ENCODE peak calls at places on chromosome X, in ten cellular contexts. W is GM23248, R is endothelial cell, B is fibroblast of mammary gland, Y is M059J, I is psoas muscle, K is choroid plexus epithelial cell, J is SK-N-DZ, O is Peyer's patch, Q is GM10248. Z is an unnamed sample.

GRCh38 chrX:38192007-38192625 is 28.6 kb downstream of the SRPX start:
- DNase-seq in W (peak), R (peak), B (peak), Y (peak), I (no peak), K (peak), J (peak), O (no peak), Q (no peak), Z (no peak)

GRCh38 chrX:78375894-78376293 is 48.5 kb upstream of the CYSLTR1 start:
- DNase-seq in W (peak), R (no peak), B (no peak), Y (peak), I (no peak), K (no peak), J (no peak), O (no peak), Q (no peak), Z (no peak)

GRCh38 chrX:78104447-78105176 is 564 bp downstream of the PGK1 start:
- DNase-seq in W (peak), R (peak), B (peak), Y (peak), I (peak), K (peak), J (peak), O (peak), Q (peak), Z (peak)

GRCh38 chrX:40279762-40280161 is 182.0 kb upstream of the BCOR start:
- DNase-seq in W (no peak), R (no peak), B (no peak), Y (no peak), I (no peak), K (no peak), J (no peak), O (no peak), Q (no peak), Z (no peak)

GRCh38 chrX:42746606-42747005 is 31.4 kb downstream of the PPP1R2C start:
- DNase-seq in W (peak), R (no peak), B (peak), Y (no peak), I (no peak), K (peak), J (no peak), O (no peak), Q (no peak), Z (peak)

GRCh38 chrX:154507673-154508072 is 8.4 kb downstream of the FAM3A start:
- DNase-seq in W (no peak), R (no peak), B (no peak), Y (no peak), I (no peak), K (no peak), J (no peak), O (no peak), Q (no peak), Z (no peak)

GRCh38 chrX:141989802-141990201 is 86.1 kb downstream of the MAGEC1 start:
- DNase-seq in W (no peak), R (no peak), B (no peak), Y (peak), I (no peak), K (peak), J (no peak), O (no peak), Q (no peak), Z (peak)

GRCh38 chrX:80648023-80648422 is 161.7 kb downstream of the BRWD3 start:
- DNase-seq in W (peak), R (no peak), B (peak), Y (peak), I (no peak), K (peak), J (peak), O (no peak), Q (no peak), Z (peak)

GRCh38 chrX:295136-295535 is 14.0 kb downstream of the PLCXD1 start:
- DNase-seq in W (no peak), R (no peak), B (no peak), Y (no peak), I (no peak), K (no peak), J (no peak), O (no peak), Q (no peak), Z (no peak)

GRCh38 chrX:110791206-110791605 is 4.4 kb downstream of the CHRDL1 start:
- DNase-seq in W (no peak), R (no peak), B (no peak), Y (peak), I (no peak), K (no peak), J (no peak), O (no peak), Q (no peak), Z (no peak)

GRCh38 chrX:1281511-1281910 is 12.9 kb downstream of the CSF2RA start:
- DNase-seq in W (peak), R (no peak), B (peak), Y (peak), I (no peak), K (no peak), J (no peak), O (no peak), Q (no peak), Z (no peak)

GRCh38 chrX:14064632-14065432 is 35.1 kb upstream of the GEMIN8 start:
- DNase-seq in W (no peak), R (no peak), B (peak), Y (no peak), I (no peak), K (peak), J (no peak), O (peak), Q (no peak), Z (peak)

GRCh38 chrX:154775611-154776349 is 13.1 kb downstream of the DKC1 start:
- DNase-seq in W (peak), R (no peak), B (peak), Y (peak), I (no peak), K (peak), J (no peak), O (no peak), Q (no peak), Z (no peak)

GRCh38 chrX:42680651-42681050 is 97.3 kb downstream of the PPP1R2C start:
- DNase-seq in W (no peak), R (peak), B (peak), Y (peak), I (no peak), K (peak), J (no peak), O (no peak), Q (no peak), Z (peak)

GRCh38 chrX:45322382-45322781 is 121.7 kb upstream of the DIPK2B start:
- DNase-seq in W (peak), R (no peak), B (peak), Y (peak), I (no peak), K (peak), J (no peak), O (no peak), Q (no peak), Z (peak)

GRCh38 chrX:36198575-36198974 is 279.0 kb downstream of the CFAP47 start:
- DNase-seq in W (no peak), R (no peak), B (no peak), Y (no peak), I (no peak), K (no peak), J (no peak), O (no peak), Q (no peak), Z (no peak)

GRCh38 chrX:24241822-24242648 is 71.8 kb downstream of the SUPT20HL2 start:
- DNase-seq in W (peak), R (no peak), B (peak), Y (peak), I (no peak), K (peak), J (peak), O (no peak), Q (peak), Z (peak)

GRCh38 chrX:154329284-154329683 is 33.7 kb downstream of the TKTL1 start:
- DNase-seq in W (no peak), R (no peak), B (no peak), Y (no peak), I (no peak), K (no peak), J (no peak), O (no peak), Q (no peak), Z (no peak)

GRCh38 chrX:15834827-15835595 is 19.6 kb downstream of the AP1S2 start:
- DNase-seq in W (no peak), R (no peak), B (no peak), Y (peak), I (no peak), K (peak), J (no peak), O (no peak), Q (no peak), Z (peak)

GRCh38 chrX:115452256-115452655 is 108.7 kb upstream of the PLS3 start:
- DNase-seq in W (peak), R (no peak), B (peak), Y (peak), I (no peak), K (peak), J (no peak), O (no peak), Q (no peak), Z (no peak)

GRCh38 chrX:49120104-49120503 is 3.4 kb downstream of the GPKOW start:
- DNase-seq in W (no peak), R (no peak), B (no peak), Y (peak), I (no peak), K (peak), J (no peak), O (no peak), Q (no peak), Z (no peak)

GRCh38 chrX:102840871-102841705 is 96.0 kb upstream of the RAB40AL start:
- DNase-seq in W (peak), R (no peak), B (peak), Y (peak), I (no peak), K (peak), J (no peak), O (no peak), Q (no peak), Z (peak)

GRCh38 chrX:44234541-44234940 is 108.9 kb downstream of the EFHC2 start:
- DNase-seq in W (no peak), R (no peak), B (no peak), Y (no peak), I (no peak), K (no peak), J (no peak), O (no peak), Q (no peak), Z (no peak)

GRCh38 chrX:103477496-103477895 is 41.8 kb downstream of the RAB40A start:
- DNase-seq in W (peak), R (no peak), B (peak), Y (no peak), I (no peak), K (peak), J (no peak), O (no peak), Q (no peak), Z (no peak)

GRCh38 chrX:130109429-130110378 is 593 bp downstream of the ELF4 start:
- DNase-seq in W (peak), R (no peak), B (no peak), Y (peak), I (no peak), K (no peak), J (no peak), O (no peak), Q (no peak), Z (no peak)

GRCh38 chrX:37921758-37922157 is 74.4 kb upstream of the DYNLT3 start:
- DNase-seq in W (peak), R (no peak), B (peak), Y (peak), I (no peak), K (peak), J (no peak), O (no peak), Q (no peak), Z (peak)

GRCh38 chrX:153906126-153906917 is 1.8 kb downstream of the AVPR2 start:
- DNase-seq in W (no peak), R (no peak), B (no peak), Y (no peak), I (no peak), K (no peak), J (no peak), O (no peak), Q (no peak), Z (no peak)

GRCh38 chrX:123217077-123217476 is 33.0 kb downstream of the GRIA3 start:
- DNase-seq in W (peak), R (no peak), B (peak), Y (peak), I (peak), K (peak), J (no peak), O (no peak), Q (no peak), Z (no peak)

GRCh38 chrX:112808651-112809050 is 32.0 kb downstream of the AMOT start:
- DNase-seq in W (no peak), R (no peak), B (no peak), Y (no peak), I (no peak), K (no peak), J (no peak), O (no peak), Q (no peak), Z (no peak)

GRCh38 chrX:71100581-71101505 is 5.2 kb downstream of the FOXO4 start:
- DNase-seq in W (no peak), R (no peak), B (no peak), Y (no peak), I (no peak), K (no peak), J (no peak), O (no peak), Q (no peak), Z (no peak)

GRCh38 chrX:152450076-152450475 is 1.0 kb downstream of the GABRA3 start:
- DNase-seq in W (no peak), R (no peak), B (no peak), Y (peak), I (no peak), K (no peak), J (peak), O (no peak), Q (no peak), Z (no peak)

Z was measured in astrocyte of the spinal cord.